ENCODE peak calls at places on chromosomes 5 and 9, in six cellular contexts. E, T, C, B, X and N are unnamed samples.
A peak's percentile ranks its signal among the peaks of the same experiment; 100 is the strongest.

GRCh38 chr5:144469106-144469505 is 298.4 kb downstream of the KCTD16 start:
- DNase-seq in T (no peak), E (no peak), B (no peak), X (no peak), C (no peak), N (no peak)

GRCh38 chr9:125889524-125890473 is 142.6 kb downstream of the PBX3 start:
- DNase-seq in T (no peak), E (peak; percentile 70), B (peak; percentile 6), X (peak; percentile 39), C (no peak), N (peak; percentile 47)

GRCh38 chr9:33082538-33083326 is 6.3 kb upstream of the SMU1 start:
- DNase-seq in E (no peak), T (no peak), C (no peak), B (no peak), X (no peak), N (no peak)

GRCh38 chr5:151483647-151484046 is 36.2 kb downstream of the SLC36A1 start:
- DNase-seq in B (no peak), C (no peak), E (no peak), T (no peak), X (no peak), N (no peak)

GRCh38 chr5:43647789-43648188 is 44.8 kb downstream of the NNT start:
- DNase-seq in C (no peak), X (no peak), E (no peak), T (no peak), B (no peak), N (no peak)

GRCh38 chr5:176187276-176188062 is 50.8 kb upstream of the SIMC1 start:
- DNase-seq in T (peak; percentile 13), B (no peak), C (no peak), X (no peak), E (no peak), N (no peak)

GRCh38 chr9:34995288-34996060 is 5.9 kb downstream of the DNAJB5 start:
- DNase-seq in X (no peak), C (no peak), T (peak; percentile 43), E (no peak), B (peak; percentile 42), N (no peak)

GRCh38 chr5:2133936-2134335 is 251.2 kb upstream of the IRX4 start:
- DNase-seq in E (no peak), X (no peak), C (no peak), B (no peak), T (no peak), N (no peak)

GRCh38 chr9:13430717-13431116 is 151.2 kb upstream of the MPDZ start:
- DNase-seq in B (no peak), X (no peak), E (no peak), T (no peak), C (no peak), N (no peak)

GRCh38 chr9:127676636-127677035 is 30.2 kb upstream of the CFAP157 start:
- DNase-seq in C (no peak), T (no peak), E (no peak), B (no peak), X (no peak), N (no peak)

GRCh38 chr9:7782390-7783120 is 17.0 kb downstream of the DMAC1 start:
- DNase-seq in E (no peak), C (no peak), B (no peak), T (no peak), X (no peak), N (no peak)

GRCh38 chr9:79524266-79524665 is 47.5 kb upstream of the TLE4 start:
- DNase-seq in C (no peak), X (no peak), E (no peak), B (no peak), T (no peak), N (no peak)

GRCh38 chr9:70053864-70054263 is 10.2 kb downstream of the MAMDC2 start:
- DNase-seq in B (no peak), T (no peak), C (no peak), X (no peak), E (no peak), N (no peak)

GRCh38 chr5:143771229-143772001 is 40.5 kb upstream of the HMHB1 start:
- DNase-seq in E (no peak), C (no peak), B (no peak), X (no peak), T (no peak), N (no peak)

GRCh38 chr9:133702798-133703570 is 35.2 kb downstream of the SARDH start:
- DNase-seq in C (no peak), E (no peak), X (no peak), T (no peak), B (no peak), N (no peak)

GRCh38 chr5:157217289-157218024 is 36.8 kb downstream of the ITK start:
- DNase-seq in E (no peak), X (no peak), C (no peak), T (no peak), B (no peak), N (no peak)

GRCh38 chr5:159897786-159898393 is 18.4 kb upstream of the ADRA1B start:
- DNase-seq in E (no peak), X (no peak), C (no peak), B (no peak), T (no peak), N (no peak)

GRCh38 chr9:88678431-88678830 is 143.5 kb downstream of the NXNL2 start:
- DNase-seq in T (no peak), C (no peak), X (no peak), E (no peak), B (no peak), N (no peak)

GRCh38 chr9:16293610-16294009 is 576.9 kb downstream of the BNC2 start:
- DNase-seq in B (no peak), E (no peak), T (no peak), C (no peak), X (no peak), N (no peak)

GRCh38 chr5:148978370-148979103 is 84.3 kb downstream of the SH3TC2 start:
- DNase-seq in E (no peak), B (no peak), X (no peak), C (no peak), T (no peak), N (no peak)

DNA sequence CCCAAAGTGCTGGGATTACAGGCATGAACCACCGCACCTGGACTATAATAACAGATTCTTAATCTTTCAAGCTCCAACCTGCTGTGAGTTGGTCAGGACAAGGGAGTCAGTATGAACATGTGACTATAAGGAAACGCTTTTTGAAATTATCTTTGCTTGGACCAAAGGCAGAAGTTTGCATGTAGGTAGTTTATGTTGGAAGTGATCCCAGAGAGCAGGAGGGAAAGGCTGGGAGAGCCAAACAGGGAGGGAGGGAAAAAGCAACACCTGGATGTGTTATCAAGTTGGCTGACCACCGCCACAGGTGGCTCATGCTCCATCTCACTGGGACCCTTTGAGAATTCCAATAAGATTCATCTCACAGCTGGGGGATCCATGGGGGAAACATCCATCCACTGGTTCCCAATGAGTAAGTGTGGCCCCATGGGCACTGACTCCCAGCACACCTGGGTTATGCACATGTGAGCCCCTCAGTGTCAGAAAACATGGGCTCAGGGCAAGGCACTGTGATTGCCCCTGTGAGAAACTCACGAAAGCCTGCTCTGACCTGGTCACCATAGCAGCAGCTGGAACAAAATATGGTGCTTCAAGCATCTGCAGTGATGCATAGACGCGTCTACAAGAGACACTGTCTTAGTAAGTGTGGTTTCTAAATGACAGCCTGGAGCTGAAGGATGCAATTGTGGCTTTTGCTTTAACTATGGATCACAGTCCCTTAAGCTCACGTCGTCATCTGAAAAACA is 62.1 kb downstream of the ARSB start:
- DNase-seq in X (no peak), B (no peak), T (no peak), C (no peak), E (no peak), N (no peak)
- TF ChIP-seq TAF1 in X (no peak), B (no peak), T (no peak), C (no peak), E (no peak), N (no peak)

DNA sequence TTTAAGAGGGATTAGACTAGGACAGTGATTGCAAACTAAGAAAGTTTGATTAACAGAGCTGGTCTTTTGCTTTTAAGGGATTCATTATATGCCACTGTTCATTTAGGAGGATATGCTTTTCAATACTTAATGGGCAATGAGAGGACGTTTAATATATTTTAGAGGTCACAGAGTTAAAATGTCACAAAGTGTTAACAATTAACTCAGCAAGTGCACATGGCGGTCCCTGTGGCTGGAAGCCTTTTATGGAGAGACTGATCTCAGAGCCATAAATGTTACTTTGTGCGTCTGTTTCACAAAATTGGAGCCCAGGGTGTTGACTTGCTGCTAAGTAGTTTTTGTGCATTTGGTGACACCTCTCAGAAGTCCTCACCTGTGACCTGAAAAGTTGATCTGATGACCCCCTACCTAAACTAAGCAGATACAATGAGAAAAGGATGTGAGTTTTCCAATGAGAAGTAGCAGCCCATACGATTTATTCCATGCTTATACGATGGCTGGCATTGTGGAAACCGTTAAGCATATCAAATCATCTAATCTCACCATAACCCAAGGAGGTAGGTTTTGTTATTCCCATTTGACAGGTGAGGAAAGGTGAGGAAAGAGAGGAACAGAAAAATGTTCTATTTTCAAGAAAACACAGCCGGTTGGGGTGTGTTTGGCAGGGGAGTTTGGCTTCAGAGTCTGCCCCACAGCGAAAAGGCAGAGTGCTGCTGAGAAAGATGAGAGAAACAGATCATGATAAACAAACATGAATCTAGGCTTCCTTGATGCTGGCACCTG is 64.4 kb downstream of the CMYA5 start:
- DNase-seq in X (no peak), C (no peak), T (no peak), B (no peak), E (no peak), N (no peak)
- TF ChIP-seq POLR2A in X (no peak), C (no peak), T (no peak), B (no peak), E (no peak), N (no peak)

DNA sequence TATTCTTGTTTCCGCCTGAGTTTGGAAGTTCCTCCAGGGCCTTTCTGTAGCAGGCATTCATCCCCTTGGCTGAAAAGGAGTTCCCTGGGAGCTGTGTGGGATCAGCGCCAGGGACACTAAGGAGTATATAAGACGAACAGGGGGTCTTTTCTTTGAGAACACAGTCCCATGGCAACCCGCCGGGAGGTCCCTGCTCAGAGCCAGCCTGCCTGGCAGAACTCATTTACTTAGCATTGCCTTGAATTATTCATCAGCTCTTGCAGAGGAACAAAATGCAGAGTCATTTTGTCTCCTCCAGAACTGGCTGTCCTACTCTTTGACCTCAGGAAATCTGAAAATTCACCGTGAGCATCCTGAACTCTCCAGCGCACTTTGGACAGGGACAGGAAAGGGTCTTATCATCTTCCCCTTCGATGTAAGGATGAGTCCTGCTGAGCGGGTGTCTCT is 120.4 kb upstream of the OSMR start:
- DNase-seq in C (no peak), B (no peak), T (no peak), E (no peak), X (no peak), N (no peak)
- TF ChIP-seq POLR2AphosphoS5 in C (no peak), B (no peak), T (no peak), E (no peak), X (no peak), N (no peak)

DNA sequence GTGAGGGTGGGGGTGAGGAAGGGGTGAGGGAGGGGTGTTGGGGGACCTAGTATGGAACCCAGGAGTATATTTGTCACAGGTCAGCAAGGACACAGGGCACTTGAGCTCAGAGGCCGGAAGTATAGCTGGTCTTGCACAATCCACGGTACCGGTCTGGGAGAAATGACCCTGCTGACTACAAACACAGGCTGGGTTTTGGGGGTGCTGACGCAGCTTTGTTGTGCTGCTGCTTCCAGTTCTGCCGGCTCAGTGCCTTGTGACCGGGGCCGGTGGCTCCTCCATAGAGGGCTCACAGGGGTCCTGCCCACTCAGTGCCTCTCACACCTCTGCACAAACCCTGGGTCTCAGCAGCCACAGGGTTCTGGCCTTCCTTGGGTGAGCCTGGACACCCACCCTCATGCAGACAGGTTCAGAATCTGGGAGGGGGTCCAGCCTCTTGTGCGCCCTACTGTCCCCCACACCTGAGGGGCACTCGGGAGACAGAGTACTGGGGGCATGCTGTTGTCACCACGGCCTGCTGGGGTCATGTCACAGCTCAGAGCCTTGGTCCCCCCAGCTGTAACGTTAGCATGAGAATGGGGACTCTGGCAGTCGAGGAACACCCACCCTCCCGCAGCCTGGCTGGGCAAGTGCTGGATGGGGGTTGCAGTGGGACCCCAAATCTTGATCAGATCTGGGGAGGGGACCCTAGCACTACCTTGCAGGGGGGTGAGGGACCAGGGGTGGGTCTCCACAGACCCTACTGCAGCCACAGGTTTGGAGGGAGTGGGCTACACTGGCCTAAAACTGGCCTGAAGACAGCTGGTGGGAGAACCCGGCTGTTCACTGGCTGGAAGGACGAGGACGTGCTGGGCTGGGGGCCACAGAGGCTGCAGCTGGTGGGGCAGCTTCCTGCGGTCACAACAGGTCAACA is 17.7 kb downstream of the NINJ1 start:
- DNase-seq in T (peak; percentile 84), B (peak; percentile 45), X (no peak), E (no peak), C (no peak), N (no peak)
- TF ChIP-seq TAF1 in T (peak; percentile 33), B (no peak), X (no peak), E (no peak), C (no peak), N (no peak)